ENCODE peak calls at places on chromosomes 5 and 9, in six cellular contexts. P is IMR-90, A is neuronal stem cell, D is mesendoderm, B is H1, G is trophoblast cell. N is an unnamed sample.
A peak's percentile ranks its signal among the peaks of the same experiment; 100 is the strongest.

GRCh38 chr9:110214090-110214489 is 6.1 kb upstream of the C9orf152 start:
- DNase-seq in G (peak; percentile 93), B (no peak), P (peak; percentile 30), D (no peak), A (no peak), N (no peak)

GRCh38 chr9:4861145-4861544 is 68.4 kb downstream of the RCL1 start:
- DNase-seq in B (no peak), A (no peak), D (no peak), P (no peak), G (no peak), N (no peak)

GRCh38 chr5:150618588-150619281 is 21.7 kb upstream of the SYNPO start:
- DNase-seq in P (peak; percentile 62), A (no peak), B (no peak), G (no peak), D (no peak), N (no peak)

GRCh38 chr9:36862206-36863145 is 171.6 kb downstream of the PAX5 start:
- DNase-seq in A (no peak), P (peak; percentile 35), G (peak; percentile 24), D (peak; percentile 65), B (no peak), N (peak; percentile 32)

GRCh38 chr5:1202798-1203185 is 1.4 kb downstream of the SLC6A19 start:
- DNase-seq in A (no peak), D (no peak), B (no peak), G (no peak), P (no peak), N (no peak)

GRCh38 chr5:76831108-76831447 is 12.2 kb downstream of the F2RL1 start:
- DNase-seq in A (no peak), G (peak; percentile 30), P (peak; percentile 76), D (peak; percentile 72), B (no peak), N (peak; percentile 90)

GRCh38 chr9:33239922-33240321 is at the start of gene SPINK4:
- DNase-seq in P (peak; percentile 37), G (no peak), A (no peak), D (peak; percentile 69), B (no peak), N (no peak)

GRCh38 chr9:137449081-137449844 is 8.1 kb upstream of the ENTPD8 start:
- DNase-seq in P (no peak), G (no peak), B (no peak), A (no peak), D (no peak), N (no peak)

GRCh38 chr5:109701252-109701651 is 11.5 kb downstream of the MAN2A1 start:
- DNase-seq in D (no peak), B (no peak), G (no peak), A (no peak), P (peak; percentile 45), N (no peak)

GRCh38 chr9:2234371-2234893 is 219.3 kb downstream of the SMARCA2 start:
- DNase-seq in G (no peak), B (no peak), P (peak; percentile 21), D (no peak), A (no peak), N (no peak)

GRCh38 chr9:132354645-132355355 is at the start of gene SETX:
- DNase-seq in P (peak; percentile 96), A (peak; percentile 96), D (peak; percentile 99), B (peak; percentile 92), G (peak; percentile 99), N (peak; percentile 96)

GRCh38 chr5:22521521-22521920 is 331.6 kb downstream of the CDH12 start:
- DNase-seq in G (no peak), P (no peak), B (no peak), D (no peak), A (no peak), N (peak; percentile 9)

GRCh38 chr5:91864902-91865420 is 481.8 kb upstream of the ARRDC3 start:
- DNase-seq in D (no peak), B (no peak), G (no peak), A (no peak), P (no peak), N (no peak)

GRCh38 chr9:33108472-33108871 is 32.0 kb upstream of the SMU1 start:
- DNase-seq in A (no peak), B (no peak), P (no peak), D (no peak), G (no peak), N (no peak)

GRCh38 chr9:91060520-91061343 is 259.1 kb downstream of the SYK start:
- DNase-seq in B (no peak), D (no peak), P (peak; percentile 99), A (no peak), G (peak; percentile 59), N (peak; percentile 98)

DNA sequence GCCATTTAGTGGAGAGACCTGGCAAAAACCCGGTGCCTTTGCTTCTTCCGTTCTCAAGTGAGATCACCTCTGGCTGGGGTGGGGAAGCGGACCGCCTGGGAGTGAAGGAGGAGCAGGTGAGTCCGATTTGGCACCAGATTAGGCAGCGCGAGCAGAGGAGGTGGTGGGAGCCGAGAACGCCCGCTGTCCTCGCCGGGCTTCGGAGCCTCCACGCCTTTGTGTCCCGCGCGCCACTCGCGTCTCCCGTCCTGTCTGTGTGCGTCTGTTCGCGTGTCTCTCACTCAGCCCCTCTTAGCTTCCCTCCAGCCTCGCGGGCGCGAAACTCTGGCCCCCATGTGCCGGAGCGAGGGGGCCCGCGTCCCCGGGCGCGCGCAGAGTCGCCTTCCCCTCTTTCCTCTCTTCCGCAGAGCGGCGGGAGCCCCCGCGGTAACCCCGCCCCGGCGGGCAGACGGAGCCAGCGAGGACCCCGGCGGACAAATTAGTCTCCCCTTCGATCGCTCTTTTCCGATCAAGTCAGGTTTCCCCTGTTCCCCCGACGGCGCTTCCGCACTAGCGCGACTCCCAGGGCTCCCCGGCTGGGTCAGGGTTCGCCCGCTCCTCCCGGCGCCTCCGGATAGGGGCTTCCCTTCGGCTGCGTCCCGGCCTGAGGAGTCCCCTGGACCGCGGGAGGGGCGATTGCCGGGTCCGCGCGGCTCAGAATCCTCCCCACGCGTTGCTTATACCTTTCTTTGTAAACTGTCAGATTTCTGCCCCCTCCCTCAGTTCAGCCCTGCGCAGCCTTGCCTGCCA is 7.1 kb downstream of the POU4F3 start:
- DNase-seq in G (no peak), B (no peak), A (no peak), P (no peak), D (peak; percentile 49), N (no peak)
- H3K4me3 ChIP-seq in G (no peak overlapping the region), B (peak overlapping the region; percentile 63), A (peak overlapping the region; percentile 63), P (no peak overlapping the region), D (peak overlapping the region; percentile 7), N (no peak overlapping the region)

GRCh38 chr5:168064933-168065622 is 226.4 kb upstream of the WWC1 start:
- DNase-seq in G (no peak), D (no peak), B (no peak), A (no peak), P (no peak), N (no peak)
- H4K8ac ChIP-seq in G (no peak overlapping the region), D (no peak overlapping the region), B (no peak overlapping the region), A (no peak overlapping the region), P (no peak overlapping the region), N (no peak overlapping the region)

GRCh38 chr9:114004221-114004716 is 73.8 kb downstream of the AMBP start:
- DNase-seq in G (no peak), B (no peak), D (no peak), P (no peak), A (no peak), N (no peak)
- H3K4me2 ChIP-seq in G (no peak overlapping the region), B (no peak overlapping the region), D (no peak overlapping the region), P (no peak overlapping the region), A (no peak overlapping the region), N (no peak overlapping the region)

GRCh38 chr5:163508753-163509152 is 3.3 kb downstream of the MAT2B start:
- DNase-seq in P (no peak), D (no peak), G (no peak), B (no peak), A (no peak), N (no peak)
- H3K4me3 ChIP-seq in P (peak overlapping the region; percentile 23), D (no peak overlapping the region), G (no peak overlapping the region), B (peak overlapping the region; percentile 31), A (no peak overlapping the region), N (peak overlapping the region; percentile 89)

GRCh38 chr9:130119521-130120206 is 52.5 kb upstream of the NCS1 start:
- DNase-seq in B (no peak), D (no peak), P (no peak), G (no peak), A (no peak), N (no peak)

GRCh38 chr9:130116346-130116745 is 55.9 kb upstream of the NCS1 start:
- DNase-seq in D (no peak), B (no peak), A (no peak), G (no peak), P (no peak), N (no peak)

GRCh38 chr9:130117376-130117775 is 54.8 kb upstream of the NCS1 start:
- DNase-seq in D (no peak), G (no peak), P (no peak), B (no peak), A (no peak), N (no peak)

GRCh38 chr9:130118841-130119520 is 53.2 kb upstream of the NCS1 start:
- DNase-seq in G (no peak), B (no peak), D (peak; percentile 82), P (peak; percentile 60), A (no peak), N (peak; percentile 30)

GRCh38 chr9:130117816-130118632 is 54.2 kb upstream of the NCS1 start:
- DNase-seq in G (no peak), A (no peak), B (no peak), P (peak; percentile 76), D (peak; percentile 42), N (peak; percentile 76)
- H4K8ac ChIP-seq in G (peak overlapping the region; percentile 35), A (no peak overlapping the region), B (no peak overlapping the region), P (peak overlapping the region; percentile 76), D (no peak overlapping the region), N (peak overlapping the region; percentile 52)

GRCh38 chr9:130431536-130432303 is 13.0 kb upstream of the ASS1 start:
- DNase-seq in G (no peak), B (no peak), A (no peak), D (no peak), P (no peak), N (no peak)
- H3K4me2 ChIP-seq in G (no peak overlapping the region), B (no peak overlapping the region), A (no peak overlapping the region), D (no peak overlapping the region), P (no peak overlapping the region), N (no peak overlapping the region)

DNA sequence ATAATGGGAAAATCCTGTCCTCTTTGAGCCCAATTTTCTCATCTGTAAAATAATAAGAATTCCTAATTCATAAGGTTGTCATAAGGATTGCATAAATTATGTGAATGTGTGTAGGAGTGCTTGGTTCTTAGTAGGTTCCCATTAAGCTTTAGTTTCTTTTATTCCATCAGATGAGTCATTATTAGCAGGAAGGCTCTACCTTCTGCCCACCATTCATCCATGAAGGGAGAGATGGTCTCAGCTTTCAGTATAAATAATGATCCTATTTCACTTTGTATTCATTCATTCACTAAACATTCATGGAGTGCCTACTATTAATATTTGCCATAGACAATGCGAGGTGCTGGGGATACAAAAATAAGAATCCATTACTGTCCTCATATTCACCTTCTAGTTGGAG is 3.0 kb downstream of the CMYA5 start:
- DNase-seq in D (no peak), B (no peak), A (no peak), P (no peak), G (no peak), N (no peak)
- H3K4me3 ChIP-seq in D (no peak overlapping the region), B (no peak overlapping the region), A (no peak overlapping the region), P (no peak overlapping the region), G (no peak overlapping the region), N (no peak overlapping the region)

N was measured in mesenchymal stem cell.